ENCODE peak calls at places on chromosomes 3 and 15, in four cellular contexts. N is K562, W is HepG2, O is H1. T is an unnamed sample.

GRCh38 chr3:69738291-69738690 is 973 bp upstream of the MITF start:
- DNase-seq in N (no peak), W (no peak), O (no peak), T (no peak)

GRCh38 chr3:129439381-129439816 is 349 bp downstream of the MBD4 start:
- DNase-seq in N (peak; percentile 34), W (no peak), O (no peak), T (no peak)

GRCh38 chr3:33936171-33936920 is 137.9 kb downstream of the PDCD6IP start:
- DNase-seq in N (peak; percentile 79), W (no peak), O (no peak), T (no peak)

GRCh38 chr15:57263520-57263919 is 112.8 kb upstream of the CGNL1 start:
- DNase-seq in N (no peak), W (no peak), O (no peak), T (no peak)

GRCh38 chr3:69425249-69425648 is 39.4 kb upstream of the FRMD4B start:
- DNase-seq in N (peak; percentile 4), W (peak; percentile 14), O (no peak), T (peak; percentile 21)

GRCh38 chr15:77901921-77902750 is 175.4 kb downstream of the TBC1D2B start:
- DNase-seq in N (peak; percentile 24), W (no peak), O (no peak), T (no peak)

GRCh38 chr3:122996038-122996580 is 31.5 kb downstream of the SEMA5B start:
- DNase-seq in N (no peak), W (no peak), O (no peak), T (no peak)

GRCh38 chr3:56869157-56869889 is 67.6 kb upstream of the ARHGEF3 start:
- DNase-seq in N (no peak), W (no peak), O (no peak), T (no peak)

GRCh38 chr3:170809975-170810357 is 60.0 kb downstream of the RPL22L1 start:
- DNase-seq in N (no peak), W (no peak), O (no peak), T (no peak)

DNA sequence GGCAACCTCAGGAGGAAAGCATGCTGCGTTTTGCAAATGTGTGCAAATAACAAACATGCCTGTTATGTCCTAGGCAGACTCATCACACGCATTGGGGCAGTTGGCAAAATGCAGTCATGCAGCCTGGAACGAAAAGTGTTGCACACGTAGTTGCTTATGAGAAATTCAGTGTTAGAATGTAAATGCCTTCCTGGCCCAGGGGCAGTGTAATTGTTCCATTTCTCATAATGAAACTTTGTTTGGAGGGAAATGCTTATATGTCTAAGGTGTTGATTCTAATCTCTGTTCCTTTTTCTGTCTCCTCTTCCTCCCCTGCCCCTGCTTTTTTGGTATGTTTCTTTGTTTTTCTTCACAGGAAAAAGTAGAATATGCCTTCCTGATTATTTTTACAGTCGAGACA is 156.0 kb downstream of the CACNA1D start:
- DNase-seq in N (no peak), W (no peak), O (no peak), T (no peak)
- TF ChIP-seq FOSL1 in N (no peak), W (no peak), O (no peak), T (no peak)

GRCh38 chr3:50542177-50543034 is 25.1 kb downstream of the C3orf18 start:
- DNase-seq in N (peak; percentile 69), W (peak; percentile 40), O (peak; percentile 94), T (peak; percentile 41)
- TF ChIP-seq FOSL1 in N (no peak), W (no peak), O (no peak), T (no peak)

DNA sequence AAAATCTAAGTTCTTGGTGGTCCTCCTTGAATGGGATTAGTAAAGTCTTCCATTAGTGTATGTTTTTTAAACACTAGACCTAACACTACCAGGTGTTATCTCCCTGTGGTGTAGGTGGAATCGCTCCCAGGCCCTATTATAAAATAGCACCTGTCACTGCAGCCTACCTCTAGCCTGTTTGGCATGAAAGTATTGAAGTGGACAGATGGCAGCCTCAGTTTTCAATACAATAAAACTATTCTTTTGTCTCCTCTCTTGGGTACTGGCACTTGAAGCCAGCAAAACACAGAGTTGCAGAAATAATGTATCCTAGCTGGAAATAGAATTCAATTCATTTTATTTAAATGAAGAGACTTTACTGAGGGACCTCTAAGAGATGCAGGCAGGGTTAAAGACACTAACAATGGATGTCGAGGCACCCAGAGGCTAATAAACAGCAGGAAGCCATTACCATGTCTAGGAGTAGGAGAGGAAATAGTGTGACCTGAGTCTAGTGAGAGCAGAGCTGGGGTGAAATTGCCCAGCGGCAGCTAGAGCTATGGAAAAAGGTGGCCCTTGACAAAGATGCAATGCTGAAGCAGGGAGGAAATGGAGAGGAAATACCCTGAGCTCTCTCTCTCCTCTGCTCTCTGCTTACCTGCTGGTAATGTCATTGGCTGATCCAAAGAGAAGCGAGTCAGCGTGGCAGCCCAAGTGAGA is 49.1 kb upstream of the TMEM158 start:
- DNase-seq in N (no peak), W (no peak), O (no peak), T (no peak)
- TF ChIP-seq FOSL1 in N (no peak), W (no peak), O (no peak), T (no peak)

GRCh38 chr15:80461370-80462060 is 57.3 kb downstream of the ARNT2 start:
- DNase-seq in N (no peak), W (no peak), O (no peak), T (no peak)
- TF ChIP-seq FOSL1 in N (no peak), W (no peak), O (no peak), T (no peak)

GRCh38 chr3:187924651-187925050 is 179.4 kb upstream of the BCL6 start:
- DNase-seq in N (no peak), W (no peak), O (no peak), T (no peak)

GRCh38 chr3:187925326-187925725 is 180.1 kb upstream of the BCL6 start:
- DNase-seq in N (no peak), W (no peak), O (no peak), T (no peak)

GRCh38 chr3:187927565-187927964 is 182.3 kb upstream of the BCL6 start:
- DNase-seq in N (no peak), W (no peak), O (no peak), T (no peak)

GRCh38 chr3:187929115-187929828 is 184.0 kb upstream of the BCL6 start:
- DNase-seq in N (no peak), W (no peak), O (no peak), T (no peak)

DNA sequence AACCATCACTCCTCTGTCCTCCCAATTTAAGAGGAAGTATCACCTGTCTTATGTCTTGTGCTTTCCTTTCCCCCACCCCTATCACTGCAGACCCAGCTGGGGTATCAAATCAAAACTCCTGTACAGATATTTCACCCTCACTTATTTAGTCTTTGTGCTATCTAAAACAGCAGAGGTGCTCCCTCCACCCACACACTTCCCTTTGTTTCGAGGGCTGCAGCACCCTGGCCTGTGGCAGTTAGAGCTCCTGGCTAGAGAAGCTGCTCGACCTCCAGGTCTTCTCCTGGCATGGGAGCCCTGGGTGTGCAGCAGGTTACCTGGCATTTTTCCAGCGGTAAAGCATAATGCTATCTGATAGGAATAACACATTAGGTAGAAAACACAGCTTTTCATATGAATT is 181.4 kb upstream of the BCL6 start:
- DNase-seq in N (no peak), W (no peak), O (no peak), T (no peak)
- TF ChIP-seq FOSL1 in N (no peak), W (no peak), O (no peak), T (no peak)

DNA sequence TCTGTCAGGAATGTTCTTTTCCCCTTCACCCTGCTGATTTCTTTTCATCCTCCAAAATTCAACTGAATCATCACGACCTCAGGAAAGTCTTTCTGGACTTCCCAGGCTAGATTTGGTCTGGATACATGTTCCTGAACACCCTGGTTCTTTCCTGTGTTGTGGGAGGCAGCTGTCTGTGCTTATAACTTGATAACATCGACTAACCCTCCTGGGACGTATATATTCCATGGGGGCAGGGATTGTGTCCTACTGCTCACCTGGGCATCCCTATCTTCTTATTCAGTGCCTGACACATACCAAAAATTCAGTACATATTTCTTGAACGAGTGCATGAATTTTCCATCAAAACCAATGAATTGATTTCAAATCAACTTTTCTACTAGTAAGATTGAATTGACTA is 47.6 kb upstream of the MEF2A start:
- DNase-seq in N (no peak), W (no peak), O (no peak), T (no peak)
- TF ChIP-seq FOSL1 in N (no peak), W (no peak), O (no peak), T (no peak)

DNA sequence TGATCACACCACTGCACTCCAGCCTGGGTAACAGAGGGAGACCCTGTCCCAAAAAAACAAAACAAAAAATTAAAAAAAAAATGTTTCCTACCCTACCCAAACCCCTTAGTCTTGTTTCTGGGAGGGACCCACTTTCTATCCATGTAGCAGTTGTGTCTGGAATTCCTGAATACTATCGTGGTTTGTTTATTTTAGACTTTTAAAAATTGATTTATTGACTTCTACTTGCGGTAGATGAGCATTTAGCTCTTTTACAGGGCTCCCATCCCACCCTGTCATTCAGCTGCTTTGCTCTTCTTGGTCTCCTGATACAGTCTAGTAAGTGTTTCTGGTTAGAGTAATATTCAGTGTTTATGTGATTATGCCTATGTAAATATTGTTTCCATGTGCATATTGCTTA is 68.8 kb downstream of the NR1D2 start:
- DNase-seq in N (no peak), W (no peak), O (no peak), T (no peak)
- TF ChIP-seq FOSL1 in N (no peak), W (no peak), O (no peak), T (no peak)

GRCh38 chr3:46143951-46144473 is 64.1 kb downstream of the CCR1 start:
- DNase-seq in N (no peak), W (no peak), O (no peak), T (no peak)
- TF ChIP-seq FOSL1 in N (no peak), W (no peak), O (no peak), T (no peak)

T was measured in HCT116.